ENCODE peak calls at places on chromosomes 12 and 14, in seven cellular contexts. Q is breast epithelium, N is SK-N-SH, F is HCT116, T is stomach, V is GM23338, A is K562. M is an unnamed sample.

GRCh38 chr14:90384543-90384911 is 12.3 kb upstream of the CALM1 start:
- DNase-seq in Q (no peak), F (no peak), N (no peak), T (no peak), A (no peak), V (no peak), M (no peak)

GRCh38 chr12:78560633-78561032 is 303.9 kb upstream of the SYT1 start:
- DNase-seq in V (no peak), F (no peak), A (no peak), N (no peak), Q (no peak), T (no peak), M (no peak)

GRCh38 chr14:85471744-85472143 is 58.2 kb upstream of the FLRT2 start:
- DNase-seq in A (no peak), V (no peak), N (peak), T (no peak), F (no peak), Q (no peak), M (no peak)

GRCh38 chr12:133233993-133234564 is 1.6 kb downstream of the ANHX start:
- DNase-seq in N (no peak), T (no peak), F (no peak), V (no peak), Q (no peak), A (no peak), M (no peak)

GRCh38 chr14:72808564-72808963 is 85.3 kb downstream of the DPF3 start:
- DNase-seq in A (no peak), F (no peak), Q (no peak), T (no peak), V (no peak), N (no peak), M (no peak)

GRCh38 chr14:79438696-79439342 is 772.5 kb downstream of the DIO2 start:
- DNase-seq in V (no peak), T (no peak), A (no peak), N (no peak), Q (no peak), F (no peak), M (no peak)

GRCh38 chr14:90253826-90254225 is 2.5 kb upstream of the PSMC1 start:
- DNase-seq in V (no peak), F (no peak), T (no peak), N (no peak), Q (no peak), A (no peak), M (no peak)

GRCh38 chr12:112283541-112283940 is 98.7 kb downstream of the HECTD4 start:
- DNase-seq in A (no peak), Q (no peak), T (no peak), N (no peak), F (no peak), V (no peak), M (no peak)

GRCh38 chr12:18165422-18165871 is 75.5 kb upstream of the RERGL start:
- DNase-seq in V (no peak), Q (no peak), A (no peak), T (no peak), N (no peak), F (no peak), M (no peak)

GRCh38 chr12:103672401-103673119 is 85.5 kb downstream of the STAB2 start:
- DNase-seq in A (no peak), Q (no peak), N (no peak), V (no peak), T (no peak), F (no peak), M (no peak)

GRCh38 chr12:76312314-76312713 is 35.9 kb downstream of the BBS10 start:
- DNase-seq in Q (no peak), N (no peak), V (peak), T (no peak), F (no peak), A (no peak), M (no peak)

GRCh38 chr14:35240233-35240632 is 51.9 kb upstream of the PSMA6 start:
- DNase-seq in N (no peak), A (no peak), Q (no peak), F (no peak), T (no peak), V (no peak), M (no peak)

GRCh38 chr12:3380200-3381020 is 110.6 kb upstream of the PRMT8 start:
- DNase-seq in T (no peak), Q (no peak), V (no peak), A (no peak), F (no peak), N (no peak), M (no peak)

GRCh38 chr14:73477618-73478266 is 13.0 kb upstream of the RIOX1 start:
- DNase-seq in N (no peak), V (no peak), T (no peak), F (no peak), A (no peak), Q (no peak), M (no peak)

DNA sequence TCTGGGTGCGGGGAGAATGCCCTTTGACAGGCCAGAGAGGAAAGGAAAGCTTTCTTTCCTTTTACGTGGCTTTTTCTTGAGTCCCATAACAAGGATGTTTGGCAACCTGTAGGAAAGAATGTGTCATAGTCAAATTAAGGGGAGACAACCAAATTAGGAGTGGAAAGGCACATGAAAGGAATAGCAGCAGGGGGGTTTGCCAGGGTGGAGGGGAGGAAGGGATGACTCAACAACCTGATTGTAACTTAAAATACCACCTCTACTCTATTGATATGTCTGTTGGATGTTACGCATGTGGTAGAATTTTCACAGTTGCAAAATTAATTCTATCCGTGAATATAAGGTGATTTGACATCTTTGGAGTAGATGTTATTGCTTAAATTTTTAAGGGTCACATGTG is 28.5 kb upstream of the MYBPC1 start:
- DNase-seq in N (no peak), A (no peak), V (peak), Q (no peak), T (no peak), F (peak), M (no peak)
- H3K4me3 ChIP-seq in N (no peak), A (no peak), V (peak), Q (no peak), T (no peak), F (no peak), M (no peak)

GRCh38 chr12:123119808-123120207 is 31.1 kb downstream of the PITPNM2 start:
- DNase-seq in Q (no peak), V (no peak), F (no peak), T (no peak), N (no peak), A (no peak), M (no peak)

GRCh38 chr12:123121670-123122069 is 29.2 kb downstream of the PITPNM2 start:
- DNase-seq in Q (no peak), T (no peak), A (no peak), F (no peak), N (no peak), V (no peak), M (no peak)

GRCh38 chr12:123115409-123116111 is 35.3 kb downstream of the PITPNM2 start:
- DNase-seq in Q (no peak), N (no peak), F (no peak), T (no peak), A (no peak), V (no peak), M (no peak)

GRCh38 chr12:123120452-123121166 is 30.3 kb downstream of the PITPNM2 start:
- DNase-seq in V (no peak), N (no peak), F (no peak), T (no peak), A (no peak), Q (no peak), M (no peak)

DNA sequence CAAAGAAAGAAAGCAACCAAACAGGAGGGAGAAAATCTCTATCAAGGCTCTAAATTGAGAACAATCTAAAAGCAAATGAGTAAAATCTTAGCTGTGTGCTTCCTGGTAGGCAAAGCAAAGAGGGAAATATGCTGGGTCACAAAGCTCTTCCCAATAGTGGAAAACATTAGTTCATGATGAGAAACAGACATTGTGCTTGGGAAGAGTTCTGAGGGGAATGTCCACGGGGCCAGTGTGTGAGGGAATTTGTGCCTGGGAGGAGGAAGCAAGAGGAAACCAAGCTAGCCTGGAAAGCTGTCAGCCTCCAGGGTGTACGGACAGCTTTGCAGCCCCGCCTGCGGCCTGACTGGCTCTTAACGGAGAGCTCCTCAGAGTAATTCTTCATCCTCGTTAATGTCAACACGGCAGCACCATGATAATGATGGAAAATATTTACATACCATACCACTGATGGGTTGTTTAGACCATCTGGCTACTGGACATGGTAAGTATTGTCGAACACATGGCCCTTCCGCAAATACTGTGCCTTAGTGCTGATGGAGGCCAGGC is 32.4 kb downstream of the PITPNM2 start:
- DNase-seq in A (no peak), F (no peak), T (no peak), N (no peak), Q (no peak), V (no peak), M (no peak)
- TF ChIP-seq POLR2AphosphoS5 in A (no peak), F (no peak), T (peak), N (no peak), Q (no peak), V (no peak), M (no peak)

GRCh38 chr14:23580152-23580926 is 1.7 kb upstream of the JPH4 start:
- DNase-seq in F (no peak), A (no peak), N (no peak), V (no peak), Q (no peak), T (peak), M (no peak)

GRCh38 chr14:23579739-23580138 is 1.1 kb upstream of the JPH4 start:
- DNase-seq in V (no peak), Q (no peak), T (no peak), F (no peak), A (no peak), N (no peak), M (no peak)

GRCh38 chr14:23578560-23579310 is at the start of gene JPH4:
- DNase-seq in V (peak), F (no peak), A (peak), N (peak), Q (no peak), T (peak), M (no peak)

GRCh38 chr14:23577710-23578392 is 739 bp downstream of the JPH4 start:
- DNase-seq in F (no peak), A (no peak), N (peak), T (peak), V (peak), Q (no peak), M (no peak)

DNA sequence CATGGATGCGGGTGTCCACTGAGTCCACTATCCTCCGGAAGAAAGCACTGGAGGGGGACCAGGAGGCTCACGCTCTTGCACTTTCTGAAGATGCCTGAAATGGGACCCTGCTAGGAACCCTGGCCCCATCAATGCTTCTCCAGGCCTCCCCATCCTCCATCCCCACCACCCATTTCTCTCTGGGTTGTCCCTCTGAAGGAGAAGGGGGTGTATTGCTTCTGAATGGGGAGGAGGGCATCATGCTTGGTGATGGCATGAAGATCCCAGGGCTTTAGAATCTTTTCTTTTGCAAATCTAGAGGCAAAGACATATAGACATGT is 681 bp upstream of the JPH4 start:
- DNase-seq in Q (no peak), V (no peak), N (peak), A (no peak), T (peak), F (no peak), M (no peak)
- H3K4me3 ChIP-seq in Q (no peak), V (peak), N (peak), A (no peak), T (no peak), F (no peak), M (no peak)

DNA sequence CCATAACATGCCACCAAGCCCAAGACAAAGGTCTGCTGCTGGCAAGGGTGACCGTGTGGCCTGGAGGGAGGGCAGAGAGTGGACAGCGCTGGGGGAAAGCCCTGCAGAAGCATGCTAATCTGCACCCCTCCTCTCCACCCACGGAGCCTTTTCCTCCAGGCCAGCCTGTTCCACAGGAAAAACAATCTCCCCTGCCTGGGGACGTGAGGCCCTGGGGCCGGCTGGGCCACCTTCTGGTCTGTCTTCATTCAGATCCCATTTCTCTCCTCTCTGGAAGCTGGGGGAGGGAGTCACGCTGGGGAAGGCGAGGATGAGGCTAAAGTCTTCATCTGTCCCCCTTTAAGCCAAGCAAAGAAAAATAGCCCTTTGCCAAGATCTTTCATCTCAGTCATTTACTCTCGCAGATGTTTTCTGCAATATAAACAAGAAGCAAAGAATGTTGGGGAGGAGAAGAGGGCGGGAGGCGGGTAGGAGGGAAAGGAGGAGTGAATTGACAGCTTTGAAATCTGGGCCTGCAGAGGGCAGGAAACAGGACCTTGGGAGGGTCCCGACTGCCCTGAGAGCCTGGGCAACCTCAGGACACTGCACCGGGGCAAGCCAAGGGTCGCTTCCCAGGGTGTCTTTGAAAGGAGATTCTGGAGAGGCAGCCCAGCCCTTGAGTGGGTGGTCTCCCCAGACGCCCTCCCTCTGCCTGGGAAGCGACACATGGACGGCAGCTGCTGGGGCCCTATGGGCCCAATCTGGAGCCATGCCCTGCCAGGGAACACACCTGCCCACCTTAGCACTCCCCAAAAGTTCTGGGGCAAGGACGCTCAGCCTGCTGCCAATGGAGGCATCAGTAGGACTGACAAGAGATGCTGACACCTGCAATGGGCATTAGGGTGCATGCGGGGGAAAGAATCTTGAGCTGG is 133.6 kb downstream of the ZFP36L1 start:
- DNase-seq in F (no peak), V (no peak), T (no peak), Q (no peak), A (no peak), N (no peak), M (no peak)
- TF ChIP-seq POLR2AphosphoS5 in F (no peak), V (no peak), T (no peak), Q (no peak), A (no peak), N (no peak), M (no peak)

GRCh38 chr14:71607056-71607455 is 325.2 kb upstream of the RGS6 start:
- DNase-seq in A (no peak), T (no peak), N (no peak), V (no peak), F (no peak), Q (no peak), M (no peak)
- H3K4me3 ChIP-seq in A (no peak), T (no peak), N (no peak), V (no peak), F (no peak), Q (no peak), M (no peak)

DNA sequence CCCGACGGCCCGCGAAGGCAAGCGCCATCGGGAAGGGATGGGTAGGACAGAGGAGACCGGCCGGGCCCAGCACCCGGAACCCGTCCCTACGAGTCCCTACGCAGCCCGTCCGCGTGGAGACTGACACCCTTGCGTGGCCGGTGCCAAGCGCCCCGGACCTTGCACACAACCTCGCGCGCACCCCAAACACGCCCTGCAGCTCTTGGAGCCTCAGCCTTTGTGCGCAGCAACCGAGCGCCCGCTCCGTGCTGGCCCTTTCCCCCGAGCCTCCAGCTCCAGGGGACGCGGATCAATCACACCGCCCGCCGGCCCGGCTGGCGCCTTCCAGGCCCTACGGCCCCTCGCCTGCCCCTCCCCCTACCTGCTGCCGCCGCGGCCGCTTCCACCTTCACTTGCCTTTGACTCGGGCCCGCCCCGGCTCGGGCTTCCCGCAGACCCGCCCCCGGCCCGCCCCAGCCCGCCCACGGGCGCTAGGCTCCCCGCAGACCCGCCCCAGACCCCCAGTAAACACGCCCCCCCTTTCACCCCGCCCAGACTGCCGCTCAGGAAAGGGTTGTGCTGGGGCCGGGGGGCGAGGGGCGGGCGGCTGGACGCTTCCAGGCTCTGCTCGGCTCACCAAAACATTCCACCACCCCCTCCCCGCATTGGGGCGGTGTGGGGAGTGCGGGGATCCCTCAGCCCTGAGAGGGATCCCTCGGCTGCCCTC is at the start of gene NDRG2:
- DNase-seq in N (peak), A (peak), F (no peak), V (peak), T (peak), Q (peak), M (peak)
- TF ChIP-seq POLR2AphosphoS5 in N (no peak), A (no peak), F (peak), V (peak), T (peak), Q (no peak), M (peak)

DNA sequence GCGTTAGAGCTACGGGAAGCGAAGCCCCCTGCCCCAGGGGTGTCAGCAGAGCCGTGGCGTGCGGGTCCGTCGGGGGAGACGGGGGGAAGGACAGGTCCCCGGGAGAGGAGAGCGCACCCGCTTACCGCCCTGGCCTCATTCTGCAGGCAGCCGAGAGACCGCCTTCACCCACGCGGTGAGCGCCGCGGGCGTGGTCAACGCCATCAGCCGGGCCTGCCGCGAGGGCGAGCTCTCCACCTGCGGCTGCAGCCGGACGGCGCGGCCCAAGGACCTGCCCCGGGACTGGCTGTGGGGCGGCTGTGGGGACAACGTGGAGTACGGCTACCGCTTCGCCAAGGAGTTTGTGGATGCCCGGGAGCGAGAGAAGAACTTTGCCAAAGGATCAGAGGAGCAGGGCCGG is 10.5 kb downstream of the WNT5B start:
- DNase-seq in Q (no peak), T (no peak), N (no peak), F (no peak), A (no peak), V (peak), M (no peak)
- H3K4me3 ChIP-seq in Q (no peak), T (peak), N (no peak), F (no peak), A (no peak), V (peak), M (no peak)